ENCODE peak calls at places on chromosomes 3 and 15, in seven cellular contexts. One of them, this sample, is unnamed.

GRCh38 chr3:66200147-66200546 is 20.7 kb upstream of the SLC25A26 start:
- DNase-seq in heart left ventricle: no peak
- DNase-seq in neuronal stem cell: no peak
- DNase-seq in astrocyte: no peak
- DNase-seq in mesenchymal stem cell: no peak
- DNase-seq in AG09309: no peak
- DNase-seq in tibial nerve: no peak
- DNase-seq in this sample: no peak

GRCh38 chr15:35624881-35625280 is 78.9 kb upstream of the DPH6 start:
- DNase-seq in mesenchymal stem cell: peak
- DNase-seq in tibial nerve: peak
- DNase-seq in neuronal stem cell: no peak
- DNase-seq in astrocyte: peak
- DNase-seq in AG09309: peak
- DNase-seq in heart left ventricle: no peak
- DNase-seq in this sample: no peak

GRCh38 chr15:66294157-66294931 is 976 bp downstream of the DIS3L start:
- DNase-seq in AG09309: peak
- DNase-seq in tibial nerve: no peak
- DNase-seq in neuronal stem cell: peak
- DNase-seq in mesenchymal stem cell: peak
- DNase-seq in astrocyte: peak
- DNase-seq in heart left ventricle: no peak
- DNase-seq in this sample: no peak

GRCh38 chr3:171749128-171749527 is 61.2 kb downstream of the PLD1 start:
- DNase-seq in neuronal stem cell: no peak
- DNase-seq in AG09309: no peak
- DNase-seq in heart left ventricle: no peak
- DNase-seq in astrocyte: no peak
- DNase-seq in tibial nerve: no peak
- DNase-seq in mesenchymal stem cell: no peak
- DNase-seq in this sample: no peak

GRCh38 chr3:107235923-107236315 is 141.3 kb upstream of the CCDC54 start:
- DNase-seq in neuronal stem cell: peak
- DNase-seq in tibial nerve: no peak
- DNase-seq in AG09309: peak
- DNase-seq in astrocyte: peak
- DNase-seq in mesenchymal stem cell: peak
- DNase-seq in heart left ventricle: no peak
- DNase-seq in this sample: peak

GRCh38 chr3:9878700-9879099 is 1.4 kb downstream of the CIDEC start:
- DNase-seq in neuronal stem cell: no peak
- DNase-seq in tibial nerve: no peak
- DNase-seq in mesenchymal stem cell: no peak
- DNase-seq in heart left ventricle: no peak
- DNase-seq in astrocyte: no peak
- DNase-seq in AG09309: no peak
- DNase-seq in this sample: no peak

GRCh38 chr3:61848885-61849284 is 287.5 kb downstream of the PTPRG start:
- DNase-seq in astrocyte: peak
- DNase-seq in neuronal stem cell: no peak
- DNase-seq in AG09309: peak
- DNase-seq in mesenchymal stem cell: no peak
- DNase-seq in heart left ventricle: no peak
- DNase-seq in tibial nerve: no peak
- DNase-seq in this sample: no peak

GRCh38 chr3:62057339-62058047 is 315.9 kb downstream of the FEZF2 start:
- DNase-seq in mesenchymal stem cell: no peak
- DNase-seq in neuronal stem cell: no peak
- DNase-seq in heart left ventricle: no peak
- DNase-seq in AG09309: no peak
- DNase-seq in tibial nerve: no peak
- DNase-seq in astrocyte: peak
- DNase-seq in this sample: no peak

GRCh38 chr15:101137312-101137940 is 114.4 kb downstream of the CHSY1 start:
- DNase-seq in AG09309: no peak
- DNase-seq in neuronal stem cell: no peak
- DNase-seq in mesenchymal stem cell: no peak
- DNase-seq in astrocyte: no peak
- DNase-seq in heart left ventricle: no peak
- DNase-seq in tibial nerve: no peak
- DNase-seq in this sample: peak

GRCh38 chr3:163159306-163159705 is 1662.7 kb downstream of the OTOL1 start:
- DNase-seq in mesenchymal stem cell: no peak
- DNase-seq in neuronal stem cell: no peak
- DNase-seq in heart left ventricle: no peak
- DNase-seq in astrocyte: no peak
- DNase-seq in AG09309: no peak
- DNase-seq in tibial nerve: no peak
- DNase-seq in this sample: no peak

GRCh38 chr3:83150896-83151295 is 1389.5 kb upstream of the GBE1 start:
- DNase-seq in neuronal stem cell: no peak
- DNase-seq in AG09309: no peak
- DNase-seq in mesenchymal stem cell: no peak
- DNase-seq in tibial nerve: no peak
- DNase-seq in heart left ventricle: no peak
- DNase-seq in astrocyte: no peak
- DNase-seq in this sample: no peak

GRCh38 chr3:156256256-156256655 is 135.9 kb downstream of the KCNAB1 start:
- DNase-seq in AG09309: no peak
- DNase-seq in heart left ventricle: no peak
- DNase-seq in mesenchymal stem cell: no peak
- DNase-seq in neuronal stem cell: no peak
- DNase-seq in tibial nerve: no peak
- DNase-seq in astrocyte: no peak
- DNase-seq in this sample: no peak

GRCh38 chr15:60572462-60573214 is 93.7 kb upstream of the ICE2 start:
- DNase-seq in astrocyte: no peak
- DNase-seq in neuronal stem cell: no peak
- DNase-seq in tibial nerve: no peak
- DNase-seq in heart left ventricle: no peak
- DNase-seq in AG09309: no peak
- DNase-seq in mesenchymal stem cell: no peak
- DNase-seq in this sample: no peak

GRCh38 chr3:11696054-11696453 is 52.3 kb upstream of the VGLL4 start:
- DNase-seq in astrocyte: no peak
- DNase-seq in AG09309: no peak
- DNase-seq in neuronal stem cell: no peak
- DNase-seq in tibial nerve: no peak
- DNase-seq in mesenchymal stem cell: no peak
- DNase-seq in heart left ventricle: no peak
- DNase-seq in this sample: no peak

GRCh38 chr3:11703185-11703584 is 59.5 kb upstream of the VGLL4 start:
- DNase-seq in astrocyte: no peak
- DNase-seq in neuronal stem cell: no peak
- DNase-seq in heart left ventricle: no peak
- DNase-seq in AG09309: no peak
- DNase-seq in mesenchymal stem cell: no peak
- DNase-seq in tibial nerve: no peak
- DNase-seq in this sample: no peak

GRCh38 chr3:11699083-11699427 is 55.3 kb upstream of the VGLL4 start:
- DNase-seq in astrocyte: peak
- DNase-seq in neuronal stem cell: no peak
- DNase-seq in tibial nerve: no peak
- DNase-seq in mesenchymal stem cell: peak
- DNase-seq in heart left ventricle: no peak
- DNase-seq in AG09309: peak
- DNase-seq in this sample: no peak

DNA sequence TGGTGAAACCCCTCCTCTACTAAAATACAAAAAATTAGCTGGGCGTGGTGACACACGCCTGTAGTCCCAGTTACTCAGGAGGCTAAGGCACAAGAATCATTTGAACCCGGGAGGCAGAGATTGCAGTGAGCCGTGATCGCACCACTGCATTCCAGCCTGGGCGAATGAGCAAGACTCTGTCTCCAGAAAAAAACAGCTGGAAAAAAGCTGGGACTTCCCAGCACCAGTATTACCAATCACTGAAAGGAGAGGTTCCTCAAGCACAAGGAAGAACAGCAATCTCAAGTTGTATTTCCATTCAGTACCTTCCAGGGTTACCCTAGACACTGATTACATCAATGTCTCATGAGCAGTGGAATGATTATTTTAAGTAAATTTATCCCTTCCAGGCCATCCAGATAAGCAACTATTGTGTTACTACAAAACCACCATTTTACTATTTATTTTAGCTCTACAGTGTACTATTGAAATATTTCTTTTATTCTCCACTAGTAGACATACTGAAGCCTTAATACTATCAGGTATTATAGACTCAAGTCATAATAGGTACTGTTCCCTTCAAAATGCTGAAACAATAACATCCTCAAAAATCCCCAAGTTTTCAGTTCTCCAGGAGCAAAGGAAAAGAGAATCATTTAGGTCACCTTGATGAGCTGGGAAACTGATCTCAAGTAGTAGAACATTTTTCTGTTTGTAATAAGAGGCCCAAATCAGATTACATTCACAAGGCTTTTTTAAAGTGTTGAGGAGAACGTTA is 54.8 kb upstream of the VGLL4 start:
- DNase-seq in heart left ventricle: no peak
- DNase-seq in tibial nerve: no peak
- DNase-seq in neuronal stem cell: no peak
- DNase-seq in astrocyte: no peak
- DNase-seq in AG09309: no peak
- DNase-seq in mesenchymal stem cell: no peak
- DNase-seq in this sample: no peak
- H3K4me3 ChIP-seq in heart left ventricle: no peak
- H3K4me3 ChIP-seq in tibial nerve: no peak
- H3K4me3 ChIP-seq in neuronal stem cell: no peak
- H3K4me3 ChIP-seq in astrocyte: no peak
- H3K4me3 ChIP-seq in AG09309: no peak
- H3K4me3 ChIP-seq in mesenchymal stem cell: no peak
- H3K4me3 ChIP-seq in this sample: no peak

DNA sequence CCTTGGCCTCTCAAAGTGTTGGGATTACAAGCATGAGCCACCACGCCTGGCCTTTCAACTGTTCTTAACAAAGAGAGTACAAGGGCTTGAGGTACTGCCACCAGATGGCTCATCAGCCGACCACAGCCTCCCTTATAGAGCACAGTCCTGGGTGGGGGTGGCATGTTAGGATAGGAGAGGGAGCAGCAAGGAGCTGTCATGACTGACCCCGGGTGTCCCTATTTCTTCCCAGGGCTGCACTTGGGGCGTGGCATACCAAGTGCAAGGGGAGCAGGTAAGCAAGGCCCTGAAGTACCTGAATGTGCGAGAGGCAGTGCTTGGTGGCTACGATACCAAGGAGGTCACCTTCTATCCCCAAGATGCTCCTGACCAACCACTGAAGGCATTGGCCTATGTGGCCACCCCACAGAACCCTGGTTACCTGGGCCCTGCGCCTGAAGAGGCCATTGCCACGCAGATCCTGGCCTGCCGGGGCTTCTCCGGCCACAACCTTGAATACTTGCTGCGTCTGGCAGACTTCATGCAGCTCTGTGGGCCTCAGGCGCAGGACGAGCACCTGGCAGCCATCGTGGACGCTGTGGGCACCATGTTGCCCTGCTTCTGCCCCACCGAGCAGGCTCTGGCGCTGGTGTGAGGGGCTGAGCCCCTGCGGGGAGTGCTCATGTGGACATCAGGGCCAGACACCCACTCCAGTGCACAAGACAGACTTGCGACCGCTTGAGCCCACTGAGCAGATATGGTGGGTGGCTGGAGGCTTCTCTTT is 2.1 kb downstream of the CHAC1 start:
- DNase-seq in heart left ventricle: peak
- DNase-seq in tibial nerve: no peak
- DNase-seq in mesenchymal stem cell: no peak
- DNase-seq in astrocyte: no peak
- DNase-seq in AG09309: no peak
- DNase-seq in neuronal stem cell: no peak
- DNase-seq in this sample: no peak
- H3K4me3 ChIP-seq in heart left ventricle: no peak
- H3K4me3 ChIP-seq in tibial nerve: no peak
- H3K4me3 ChIP-seq in mesenchymal stem cell: no peak
- H3K4me3 ChIP-seq in astrocyte: no peak
- H3K4me3 ChIP-seq in AG09309: peak
- H3K4me3 ChIP-seq in neuronal stem cell: no peak
- H3K4me3 ChIP-seq in this sample: no peak

GRCh38 chr3:126573492-126574117 is 14.9 kb upstream of the C3orf22 start:
- DNase-seq in mesenchymal stem cell: no peak
- DNase-seq in tibial nerve: no peak
- DNase-seq in neuronal stem cell: no peak
- DNase-seq in astrocyte: no peak
- DNase-seq in AG09309: no peak
- DNase-seq in heart left ventricle: no peak
- DNase-seq in this sample: no peak
- H3K4me3 ChIP-seq in mesenchymal stem cell: no peak
- H3K4me3 ChIP-seq in tibial nerve: no peak
- H3K4me3 ChIP-seq in neuronal stem cell: no peak
- H3K4me3 ChIP-seq in astrocyte: no peak
- H3K4me3 ChIP-seq in AG09309: no peak
- H3K4me3 ChIP-seq in heart left ventricle: no peak
- H3K4me3 ChIP-seq in this sample: no peak

GRCh38 chr3:4722103-4722502 is 229.0 kb downstream of the ITPR1 start:
- DNase-seq in mesenchymal stem cell: peak
- DNase-seq in neuronal stem cell: no peak
- DNase-seq in tibial nerve: no peak
- DNase-seq in heart left ventricle: no peak
- DNase-seq in AG09309: peak
- DNase-seq in astrocyte: peak
- DNase-seq in this sample: peak
- H3K4me3 ChIP-seq in mesenchymal stem cell: no peak
- H3K4me3 ChIP-seq in neuronal stem cell: no peak
- H3K4me3 ChIP-seq in tibial nerve: no peak
- H3K4me3 ChIP-seq in heart left ventricle: no peak
- H3K4me3 ChIP-seq in AG09309: no peak
- H3K4me3 ChIP-seq in astrocyte: no peak
- H3K4me3 ChIP-seq in this sample: no peak

DNA sequence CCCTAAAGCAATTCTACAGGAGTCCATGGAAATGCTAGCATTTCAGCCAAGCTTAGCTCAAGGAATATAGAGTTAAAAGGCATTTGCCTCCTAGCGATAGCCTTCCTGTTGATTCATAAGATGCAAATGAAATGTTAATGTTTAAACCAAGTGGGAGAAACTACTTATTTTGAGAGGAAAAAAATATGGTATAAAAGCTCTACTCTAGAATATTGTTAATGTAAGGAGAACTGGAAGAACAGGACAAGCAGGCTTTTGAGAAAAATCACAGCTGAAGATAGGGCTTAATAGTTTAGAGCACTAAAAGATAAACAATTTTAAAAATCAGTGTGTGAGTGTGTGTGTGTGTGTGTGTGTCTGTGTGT is 1.6 kb upstream of the ALCAM start:
- DNase-seq in neuronal stem cell: no peak
- DNase-seq in astrocyte: no peak
- DNase-seq in heart left ventricle: no peak
- DNase-seq in AG09309: no peak
- DNase-seq in tibial nerve: no peak
- DNase-seq in mesenchymal stem cell: no peak
- DNase-seq in this sample: no peak
- H3K4me3 ChIP-seq in neuronal stem cell: peak
- H3K4me3 ChIP-seq in astrocyte: peak
- H3K4me3 ChIP-seq in heart left ventricle: no peak
- H3K4me3 ChIP-seq in AG09309: peak
- H3K4me3 ChIP-seq in tibial nerve: no peak
- H3K4me3 ChIP-seq in mesenchymal stem cell: no peak
- H3K4me3 ChIP-seq in this sample: peak

This sample was measured in SK-N-SH.